ENCODE peak calls at places on chromosomes 2 and 18, in ten cellular contexts. B is A549, Y is adrenal gland, D is sigmoid colon, G is heart left ventricle, I is NB4, W is upper lobe of left lung, N is body of pancreas, A is tibial nerve, H is breast epithelium. F is an unnamed sample.

GRCh38 chr2:61795408-61795807 is 58.5 kb downstream of the FAM161A start:
- DNase-seq in B (no peak), Y (no peak), D (no peak), G (no peak), I (no peak), W (no peak), N (no peak), A (no peak), H (no peak), F (no peak)

GRCh38 chr18:54607213-54607934 is 16.3 kb downstream of the DYNAP start:
- DNase-seq in B (peak; percentile 16), Y (no peak), D (no peak), G (no peak), I (peak; percentile 42), W (no peak), N (peak; percentile 73), A (no peak), H (no peak), F (no peak)

GRCh38 chr18:59810740-59811520 is 88.9 kb upstream of the PMAIP1 start:
- DNase-seq in B (no peak), Y (no peak), D (no peak), G (no peak), I (no peak), W (no peak), N (no peak), A (no peak), H (no peak), F (no peak)

GRCh38 chr2:216695401-216695821 is at the start of gene IGFBP5:
- DNase-seq in B (no peak), Y (peak; percentile 88), D (peak; percentile 98), G (peak; percentile 89), I (peak; percentile 18), W (no peak), N (peak; percentile 75), A (peak; percentile 88), H (peak; percentile 81), F (no peak)

GRCh38 chr2:108586631-108587030 is 52.4 kb downstream of the LIMS1 start:
- DNase-seq in B (no peak), Y (no peak), D (no peak), G (peak; percentile 52), I (no peak), W (no peak), N (no peak), A (no peak), H (no peak), F (no peak)

GRCh38 chr2:200476836-200477235 is 33.0 kb downstream of the KCTD18 start:
- DNase-seq in B (no peak), Y (no peak), D (no peak), G (no peak), I (no peak), W (no peak), N (no peak), A (no peak), H (no peak), F (no peak)

GRCh38 chr18:70220628-70221027 is 15.1 kb upstream of the RTTN start:
- DNase-seq in B (no peak), Y (no peak), D (no peak), G (no peak), I (no peak), W (no peak), N (no peak), A (no peak), H (no peak), F (no peak)

GRCh38 chr2:218733615-218734021 is 23.0 kb downstream of the TTLL4 start:
- DNase-seq in B (peak; percentile 51), Y (peak; percentile 30), D (peak; percentile 73), G (peak; percentile 48), I (peak; percentile 96), W (no peak), N (peak; percentile 78), A (no peak), H (no peak), F (no peak)

GRCh38 chr18:57469884-57470283 is 34.7 kb downstream of the ONECUT2 start:
- DNase-seq in B (no peak), Y (no peak), D (no peak), G (no peak), I (no peak), W (no peak), N (no peak), A (no peak), H (no peak), F (no peak)

GRCh38 chr2:69767034-69767433 is 25.1 kb downstream of the ANXA4 start:
- DNase-seq in B (no peak), Y (no peak), D (no peak), G (no peak), I (no peak), W (no peak), N (no peak), A (no peak), H (no peak), F (no peak)

GRCh38 chr2:16821696-16822095 is 156.1 kb upstream of the CYRIA start:
- DNase-seq in B (no peak), Y (no peak), D (no peak), G (no peak), I (no peak), W (no peak), N (no peak), A (no peak), H (no peak), F (no peak)

GRCh38 chr18:2222270-2223185 is 348.8 kb downstream of the METTL4 start:
- DNase-seq in B (peak; percentile 35), Y (no peak), D (no peak), G (no peak), I (no peak), W (no peak), N (peak; percentile 10), A (no peak), H (no peak), F (no peak)

GRCh38 chr18:2223394-2223793 is 347.9 kb downstream of the METTL4 start:
- DNase-seq in B (no peak), Y (no peak), D (no peak), G (no peak), I (no peak), W (no peak), N (no peak), A (no peak), H (no peak), F (no peak)

GRCh38 chr18:2218101-2218500 is 353.2 kb downstream of the METTL4 start:
- DNase-seq in B (no peak), Y (no peak), D (no peak), G (no peak), I (no peak), W (no peak), N (no peak), A (no peak), H (no peak), F (no peak)

DNA sequence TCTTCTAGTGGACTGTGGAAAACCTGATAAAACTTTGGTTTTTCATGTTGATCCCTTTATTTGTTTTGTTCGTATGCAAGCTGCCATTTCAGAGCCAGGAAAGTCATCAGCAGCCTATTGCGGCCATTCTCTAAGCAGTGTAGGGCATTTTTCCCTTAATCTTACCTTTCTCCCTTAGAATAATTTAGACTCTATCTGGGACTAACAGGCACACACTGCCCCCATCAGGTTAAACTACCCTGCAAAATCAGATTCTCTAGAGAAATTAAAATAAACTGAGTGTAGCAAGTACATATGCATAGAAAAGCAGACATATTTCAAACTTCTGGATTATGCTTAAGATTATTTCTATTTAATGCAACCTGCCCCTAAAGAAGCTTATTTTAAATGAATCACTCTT is 347.4 kb downstream of the METTL4 start:
- DNase-seq in B (peak; percentile 16), Y (peak; percentile 19), D (no peak), G (peak; percentile 26), I (peak; percentile 45), W (no peak), N (peak; percentile 27), A (no peak), H (no peak), F (no peak)
- TF ChIP-seq CTCF in B (peak; percentile 34), Y (peak; percentile 55), D (no peak), G (peak; percentile 34), I (peak; percentile 40), W (no peak), N (peak; percentile 28), A (no peak), H (no peak), F (peak; percentile 17)

DNA sequence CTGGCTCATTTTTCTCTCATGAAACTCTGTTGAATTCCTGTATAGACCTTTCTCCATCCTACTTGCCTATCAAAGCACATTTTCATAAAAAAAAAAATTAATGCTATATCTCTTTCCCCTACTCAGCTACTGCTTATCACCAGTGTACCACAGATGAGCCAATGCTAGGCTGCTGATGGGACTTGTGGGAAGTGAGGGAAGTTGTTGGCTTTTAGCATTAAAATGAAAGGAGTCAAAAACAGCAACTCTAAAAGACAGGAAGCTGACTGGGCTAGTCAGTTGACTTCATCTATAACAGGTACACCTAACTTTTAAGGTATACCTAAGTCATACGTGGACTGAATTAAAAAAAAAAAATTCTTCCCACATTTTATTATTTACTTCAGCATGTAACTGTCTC is 102.1 kb downstream of the FAM117B start:
- DNase-seq in B (no peak), Y (no peak), D (no peak), G (no peak), I (no peak), W (no peak), N (no peak), A (no peak), H (no peak), F (no peak)
- TF ChIP-seq POLR2A in B (no peak), Y (no peak), D (no peak), G (no peak), I (no peak), W (no peak), N (no peak), A (no peak), H (no peak), F (no peak)

DNA sequence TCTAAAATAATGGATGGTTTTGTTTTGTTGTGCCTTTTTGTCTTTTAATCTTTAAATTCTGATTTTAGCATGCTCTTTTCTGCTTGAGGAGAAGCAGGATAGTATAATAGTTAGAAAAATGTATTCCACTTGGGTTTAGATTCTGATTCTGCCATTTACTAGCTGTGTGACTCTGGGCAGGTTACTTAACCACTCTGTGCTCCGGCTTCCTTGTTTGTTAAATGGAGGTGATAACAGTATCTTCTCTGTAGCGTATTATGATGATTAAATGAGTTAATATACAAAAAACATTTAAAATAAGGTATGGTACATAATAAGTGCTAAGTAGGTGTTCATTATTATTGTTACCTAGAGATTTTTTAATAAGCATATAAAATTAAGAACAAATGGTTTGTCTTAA is 26.9 kb upstream of the IL18RAP start:
- DNase-seq in B (no peak), Y (no peak), D (no peak), G (no peak), I (no peak), W (no peak), N (no peak), A (no peak), H (no peak), F (no peak)
- TF ChIP-seq CTCF in B (no peak), Y (no peak), D (no peak), G (no peak), I (no peak), W (no peak), N (no peak), A (no peak), H (no peak), F (no peak)

DNA sequence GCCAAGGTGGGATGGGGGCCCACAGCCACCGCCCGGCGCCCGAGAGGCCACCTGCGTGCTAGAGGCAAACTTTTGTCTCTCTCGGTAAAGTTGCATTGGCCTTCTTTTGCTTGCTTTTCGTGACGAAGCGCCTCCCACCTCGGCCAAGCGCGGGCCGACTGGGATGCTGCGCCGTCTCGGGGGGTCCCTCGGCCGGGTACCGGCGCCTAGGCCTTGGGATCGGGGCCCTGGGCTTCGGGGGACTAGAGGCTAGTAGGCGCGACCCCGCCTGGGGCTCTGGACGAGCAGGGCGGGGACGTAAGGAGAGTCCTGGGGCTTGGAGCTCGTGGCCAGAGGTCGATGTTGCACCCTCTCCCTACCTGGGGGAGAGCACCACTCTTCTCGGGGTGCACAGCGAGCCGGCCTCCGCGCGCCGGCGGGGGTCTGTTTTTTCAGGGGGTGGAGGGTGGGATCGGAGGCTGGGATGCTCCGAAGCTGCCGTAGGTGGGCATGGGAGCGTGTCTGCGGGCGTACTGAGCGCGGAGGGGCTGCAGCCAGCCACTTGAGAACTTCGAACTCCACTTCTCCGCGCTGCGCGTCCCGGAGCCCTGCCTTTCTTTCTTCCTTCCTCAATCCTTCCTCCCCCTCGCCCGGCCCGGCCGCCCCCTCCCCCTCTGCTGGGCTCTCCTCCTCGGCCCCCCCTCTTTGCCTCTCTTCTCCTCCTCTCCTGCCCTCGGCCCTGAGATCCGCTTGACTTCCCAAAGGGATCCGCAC is 710 bp downstream of the GLI2 start:
- DNase-seq in B (peak; percentile 33), Y (peak; percentile 30), D (no peak), G (no peak), I (no peak), W (peak; percentile 82), N (no peak), A (no peak), H (no peak), F (peak; percentile 64)
- TF ChIP-seq POLR2A in B (peak; percentile 26), Y (no peak), D (no peak), G (no peak), I (no peak), W (no peak), N (no peak), A (no peak), H (no peak), F (no peak)